ENCODE peak calls at places on chromosome 7, in six cellular contexts. Z, R, E, S, A and O are unnamed samples.

GRCh38 chr7:45155357-45155900 is 2.2 kb upstream of the RAMP3 start:
- DNase-seq in Z (no peak), R (no peak), A (no peak), S (no peak), E (no peak), O (no peak)

GRCh38 chr7:47520408-47520807 is 61.5 kb downstream of the TNS3 start:
- DNase-seq in E (peak), R (peak), S (peak), Z (peak), A (no peak), O (no peak)

GRCh38 chr7:22469371-22470143 is 30.4 kb downstream of the STEAP1B start:
- DNase-seq in R (no peak), Z (no peak), E (no peak), S (no peak), A (no peak), O (no peak)

GRCh38 chr7:126079151-126079550 is 1149.5 kb upstream of the POT1 start:
- DNase-seq in A (no peak), R (no peak), Z (no peak), S (no peak), E (no peak), O (no peak)

GRCh38 chr7:69052447-69052846 is 545.8 kb upstream of the AUTS2 start:
- DNase-seq in S (no peak), E (no peak), Z (no peak), R (no peak), A (no peak), O (no peak)

GRCh38 chr7:5692112-5692844 is 89.2 kb downstream of the RNF216 start:
- DNase-seq in E (peak), Z (peak), S (peak), R (no peak), A (no peak), O (no peak)

GRCh38 chr7:88291401-88292173 is 15.1 kb downstream of the STEAP4 start:
- DNase-seq in S (peak), R (no peak), A (no peak), Z (peak), E (no peak), O (peak)

GRCh38 chr7:149422914-149423285 is 38.0 kb downstream of the ZNF777 start:
- DNase-seq in S (no peak), Z (no peak), E (no peak), R (no peak), A (no peak), O (peak)

GRCh38 chr7:27636326-27637006 is 26.2 kb downstream of the HIBADH start:
- DNase-seq in S (peak), A (no peak), R (no peak), Z (no peak), E (no peak), O (no peak)

GRCh38 chr7:70693690-70694356 is 438.1 kb upstream of the GALNT17 start:
- DNase-seq in E (peak), Z (peak), S (peak), A (no peak), R (peak), O (peak)

GRCh38 chr7:8379264-8379663 is 54.1 kb upstream of the NXPH1 start:
- DNase-seq in E (no peak), A (no peak), Z (no peak), S (no peak), R (no peak), O (no peak)

GRCh38 chr7:30285067-30285530 is 702 bp downstream of the ZNRF2 start:
- DNase-seq in Z (peak), E (peak), S (peak), R (no peak), A (no peak), O (peak)

GRCh38 chr7:70361821-70362220 is 763.5 kb downstream of the AUTS2 start:
- DNase-seq in Z (no peak), R (no peak), A (no peak), S (no peak), E (no peak), O (no peak)

GRCh38 chr7:28776463-28777157 is 181.5 kb downstream of the TRIL start:
- DNase-seq in R (no peak), E (no peak), A (no peak), Z (no peak), S (peak), O (no peak)

GRCh38 chr7:2719007-2719406 is 31.0 kb downstream of the AMZ1 start:
- DNase-seq in E (no peak), R (no peak), Z (no peak), S (no peak), A (no peak), O (no peak)

GRCh38 chr7:7395785-7396184 is 139.9 kb downstream of the COL28A1 start:
- DNase-seq in Z (no peak), R (no peak), E (no peak), A (no peak), S (no peak), O (no peak)

GRCh38 chr7:99008921-99009530 is 130.7 kb downstream of the TRRAP start:
- DNase-seq in S (no peak), Z (no peak), R (no peak), E (peak), A (peak), O (no peak)

GRCh38 chr7:27139335-27140107 is 4.0 kb downstream of the HOXA5 start:
- DNase-seq in A (no peak), S (no peak), Z (no peak), E (peak), R (peak), O (no peak)

GRCh38 chr7:47093254-47093798 is 488.6 kb downstream of the TNS3 start:
- DNase-seq in R (no peak), S (no peak), A (no peak), Z (peak), E (no peak), O (no peak)

DNA sequence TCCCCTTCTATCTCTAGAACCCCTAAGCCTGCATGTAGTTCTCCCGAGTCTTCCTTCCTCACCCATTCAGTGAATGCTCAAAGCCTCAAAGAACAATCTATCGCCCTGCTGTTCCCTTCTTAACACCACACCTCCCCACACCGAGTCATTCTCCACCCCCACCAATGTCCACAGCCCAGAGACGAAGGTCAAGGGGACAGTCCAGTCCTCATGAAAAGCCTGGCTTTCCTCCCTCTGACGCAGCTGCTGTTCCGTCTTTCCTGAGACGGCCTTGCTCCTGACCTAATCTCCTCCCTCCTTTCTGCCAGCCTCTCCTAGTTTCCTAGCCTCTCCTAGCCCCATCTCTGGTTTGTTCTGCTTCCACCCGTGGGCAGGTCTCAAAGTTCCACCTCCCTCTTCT is 9.2 kb downstream of the MOSPD3 start:
- DNase-seq in S (no peak), A (no peak), Z (no peak), R (no peak), E (no peak), O (no peak)
- H3K27ac ChIP-seq in S (no peak), A (no peak), Z (no peak), R (no peak), E (no peak), O (no peak)

GRCh38 chr7:129774359-129774758 is 162.8 kb downstream of the NRF1 start:
- DNase-seq in S (no peak), E (no peak), R (no peak), Z (no peak), A (no peak), O (no peak)

GRCh38 chr7:129777195-129777844 is 165.8 kb downstream of the NRF1 start:
- DNase-seq in A (no peak), S (no peak), Z (no peak), E (no peak), R (no peak), O (no peak)

GRCh38 chr7:129776397-129776792 is 164.9 kb downstream of the NRF1 start:
- DNase-seq in R (no peak), Z (no peak), A (no peak), S (no peak), E (no peak), O (no peak)

GRCh38 chr7:129774871-129775694 is 163.6 kb downstream of the NRF1 start:
- DNase-seq in E (no peak), A (no peak), S (no peak), R (no peak), Z (no peak), O (no peak)

DNA sequence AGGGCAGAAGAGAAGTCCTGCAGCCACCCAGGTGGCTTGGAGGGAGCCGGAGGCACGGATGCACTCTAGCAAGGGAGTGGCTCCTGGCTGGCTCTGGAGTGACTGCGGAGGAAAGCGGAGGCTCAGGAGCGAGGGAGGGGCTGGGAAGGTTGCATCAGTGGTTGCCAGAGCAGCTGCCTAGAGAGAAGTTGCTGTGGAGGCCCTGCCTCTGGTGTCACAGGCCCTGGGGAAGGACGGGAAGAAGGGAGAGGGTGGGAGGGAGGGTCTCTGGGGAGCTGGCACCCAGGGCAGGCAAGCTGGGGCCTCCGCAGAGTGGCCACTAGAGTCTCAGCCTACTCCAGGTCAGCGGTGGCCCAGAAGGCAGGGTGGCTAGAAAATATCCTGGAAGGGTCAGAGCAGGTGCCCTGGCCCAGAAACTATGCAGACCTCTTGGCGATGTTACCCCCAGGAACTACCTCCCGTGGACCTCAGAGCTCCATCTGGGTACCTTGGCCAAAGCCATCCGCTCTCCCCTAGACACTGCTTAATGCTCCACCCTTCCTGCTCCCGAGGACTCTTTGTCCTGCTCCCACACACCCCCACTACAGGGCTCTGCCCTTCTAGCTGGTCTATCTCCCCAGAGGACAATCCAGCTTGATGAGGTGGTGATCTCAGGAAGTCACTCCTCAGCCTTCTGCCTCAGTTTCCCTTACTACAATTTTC is 164.3 kb downstream of the NRF1 start:
- DNase-seq in Z (no peak), S (no peak), R (no peak), E (no peak), A (no peak), O (no peak)
- H3K4me3 ChIP-seq in Z (no peak), S (no peak), R (no peak), E (no peak), A (no peak), O (no peak)

GRCh38 chr7:127876393-127876792 is 154.8 kb downstream of the LRRC4 start:
- DNase-seq in S (peak), R (no peak), E (no peak), Z (peak), A (no peak), O (no peak)
- H3K27ac ChIP-seq in S (no peak), R (no peak), E (no peak), Z (no peak), A (no peak), O (no peak)

GRCh38 chr7:152871678-152872060 is 112.1 kb downstream of the ACTR3B start:
- DNase-seq in E (peak), S (no peak), A (no peak), Z (no peak), R (peak), O (no peak)
- H3K4me3 ChIP-seq in E (no peak), S (no peak), A (no peak), Z (no peak), R (no peak), O (no peak)

GRCh38 chr7:116630932-116631449 is 41.0 kb upstream of the MET start:
- DNase-seq in Z (peak), R (peak), S (peak), E (peak), A (no peak), O (peak)
- H3K27ac ChIP-seq in Z (no peak), R (no peak), S (no peak), E (no peak), A (peak), O (no peak)

GRCh38 chr7:130941322-130942210 is 207.6 kb upstream of the KLF14 start:
- DNase-seq in Z (peak), E (no peak), R (peak), S (peak), A (no peak), O (peak)
- H3K4me3 ChIP-seq in Z (peak), E (peak), R (peak), S (no peak), A (peak), O (peak)

DNA sequence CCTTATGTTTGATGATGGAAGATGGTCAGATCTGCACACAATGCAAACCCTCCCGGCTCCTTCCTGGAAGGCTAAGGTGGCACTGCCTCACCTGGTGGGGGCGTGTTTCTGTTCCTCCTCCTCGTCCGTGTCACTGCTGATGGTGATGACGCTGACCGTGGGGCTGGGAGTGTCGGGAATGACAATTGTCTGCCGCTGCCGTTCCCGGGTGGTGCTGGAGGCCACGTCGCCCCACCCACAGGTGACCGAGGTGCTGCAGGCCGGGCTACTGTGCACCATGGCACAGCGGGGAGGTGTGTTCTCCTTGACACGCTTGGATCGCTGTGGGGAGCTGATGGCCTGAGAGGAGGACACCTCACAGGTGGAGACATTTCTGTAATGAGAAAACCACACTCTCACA is 73.1 kb downstream of the CLEC2L start:
- DNase-seq in E (no peak), Z (no peak), A (no peak), R (no peak), S (no peak), O (no peak)
- H3K27ac ChIP-seq in E (no peak), Z (no peak), A (no peak), R (no peak), S (no peak), O (no peak)

GRCh38 chr7:158740013-158740656 is 35.5 kb upstream of the NCAPG2 start:
- DNase-seq in Z (peak), S (peak), R (peak), A (no peak), E (no peak), O (no peak)
- H3K4me3 ChIP-seq in Z (no peak), S (no peak), R (no peak), A (no peak), E (no peak), O (no peak)